ENCODE peak calls at places on chromosomes 1 and 21, in nine cellular contexts. L is fibroblast of lung; U is activated B cell treated with CpG ODN at 0.5 μM for 24 hours; I is tibial artery; J is CD8-positive, alpha-beta T cell; H is prostate gland; X is A549; M is cardiac fibroblast; N is colonic mucosa. W is an unnamed sample.
A peak's percentile ranks its signal among the peaks of the same experiment; 100 is the strongest.

GRCh38 chr1:219477861-219478260 is 135.0 kb downstream of the ZC3H11B start:
- DNase-seq in N (no peak), I (no peak), U (no peak), X (no peak), M (no peak), J (no peak), L (no peak), H (no peak), W (no peak)

GRCh38 chr21:36698160-36699025 is 522 bp upstream of the SIM2 start:
- DNase-seq in X (peak; percentile 42), N (no peak), H (no peak), J (no peak), U (no peak), I (no peak), M (no peak), L (no peak), W (no peak)

GRCh38 chr1:74423476-74423875 is 88.9 kb downstream of the LRRC53 start:
- DNase-seq in L (no peak), J (no peak), U (no peak), M (no peak), X (no peak), H (no peak), N (no peak), I (no peak), W (no peak)

GRCh38 chr1:3099861-3100260 is 30.9 kb downstream of the PRDM16 start:
- DNase-seq in N (no peak), M (no peak), H (no peak), X (no peak), L (no peak), U (no peak), I (no peak), J (no peak), W (no peak)

GRCh38 chr1:61049850-61050540 is 32.4 kb upstream of the NFIA start:
- DNase-seq in N (peak; percentile 98), L (peak; percentile 83), X (peak; percentile 80), J (peak; percentile 88), H (peak; percentile 95), U (peak; percentile 82), I (peak; percentile 98), M (peak; percentile 92), W (peak; percentile 36)

GRCh38 chr1:231278100-231278790 is 37.2 kb downstream of the GNPAT start:
- DNase-seq in X (no peak), N (no peak), H (peak; percentile 74), J (no peak), U (no peak), L (no peak), M (no peak), I (no peak), W (no peak)

GRCh38 chr21:31538821-31539220 is 120.7 kb upstream of the SOD1 start:
- DNase-seq in H (no peak), X (no peak), U (no peak), J (no peak), M (no peak), I (no peak), L (peak; percentile 16), N (no peak), W (no peak)

GRCh38 chr1:15702722-15703550 is 18.8 kb downstream of the PLEKHM2 start:
- DNase-seq in X (no peak), I (no peak), N (no peak), M (peak; percentile 43), U (no peak), J (no peak), H (no peak), L (no peak), W (no peak)

GRCh38 chr1:234681990-234682389 is 72.0 kb upstream of the IRF2BP2 start:
- DNase-seq in J (no peak), I (no peak), U (no peak), M (no peak), X (no peak), N (no peak), H (peak; percentile 1), L (no peak), W (no peak)

GRCh38 chr1:2543543-2544092 is 12.6 kb upstream of the TNFRSF14 start:
- DNase-seq in H (no peak), I (no peak), X (no peak), J (no peak), L (peak; percentile 37), M (no peak), N (no peak), U (no peak), W (no peak)

GRCh38 chr1:145837658-145838057 is 7.8 kb upstream of the NUDT17 start:
- DNase-seq in U (no peak), J (no peak), N (no peak), I (no peak), L (no peak), H (no peak), X (no peak), M (no peak), W (no peak)

GRCh38 chr1:158076461-158076860 is 83.0 kb downstream of the KIRREL1 start:
- DNase-seq in M (no peak), L (no peak), J (no peak), H (no peak), N (no peak), I (no peak), U (no peak), X (no peak), W (no peak)

GRCh38 chr1:23838401-23838866 is 13.2 kb upstream of the HMGCL start:
- DNase-seq in N (peak; percentile 81), J (peak; percentile 75), L (peak; percentile 21), M (peak; percentile 41), I (peak; percentile 73), U (peak; percentile 70), X (peak; percentile 52), H (peak; percentile 63), W (peak; percentile 5)

DNA sequence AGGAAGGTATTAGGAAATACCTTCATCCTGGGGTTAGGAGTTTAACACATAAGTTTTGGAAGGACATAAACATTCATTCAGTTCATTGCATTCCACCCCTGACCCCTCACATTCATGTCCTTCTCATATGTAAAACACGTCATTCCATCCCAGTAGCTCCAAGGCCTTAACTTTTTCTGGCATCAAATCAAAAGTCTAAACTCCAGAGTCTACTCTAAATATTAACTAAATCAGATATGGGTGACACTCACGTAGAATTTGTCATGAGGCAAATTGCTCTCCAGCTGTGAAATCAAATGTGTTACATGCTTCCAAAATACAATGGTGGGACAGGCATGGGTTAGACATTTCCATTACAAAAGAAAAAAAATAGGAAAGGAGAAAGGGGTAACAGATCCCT is 298.2 kb upstream of the LRRC7 start:
- DNase-seq in L (no peak), U (no peak), I (no peak), M (no peak), N (no peak), H (no peak), J (no peak), X (no peak), W (no peak)
- TF ChIP-seq CTCF in L (no peak), U (no peak), I (no peak), M (no peak), N (no peak), H (no peak), J (no peak), X (no peak), W (no peak)

GRCh38 chr1:62595647-62596046 is 1.7 kb upstream of the ANGPTL3 start:
- DNase-seq in X (no peak), U (no peak), H (no peak), I (no peak), N (no peak), L (no peak), M (no peak), J (no peak), W (no peak)
- TF ChIP-seq CTCF in X (no peak), U (no peak), H (no peak), I (no peak), N (no peak), L (no peak), M (no peak), J (no peak), W (no peak)

DNA sequence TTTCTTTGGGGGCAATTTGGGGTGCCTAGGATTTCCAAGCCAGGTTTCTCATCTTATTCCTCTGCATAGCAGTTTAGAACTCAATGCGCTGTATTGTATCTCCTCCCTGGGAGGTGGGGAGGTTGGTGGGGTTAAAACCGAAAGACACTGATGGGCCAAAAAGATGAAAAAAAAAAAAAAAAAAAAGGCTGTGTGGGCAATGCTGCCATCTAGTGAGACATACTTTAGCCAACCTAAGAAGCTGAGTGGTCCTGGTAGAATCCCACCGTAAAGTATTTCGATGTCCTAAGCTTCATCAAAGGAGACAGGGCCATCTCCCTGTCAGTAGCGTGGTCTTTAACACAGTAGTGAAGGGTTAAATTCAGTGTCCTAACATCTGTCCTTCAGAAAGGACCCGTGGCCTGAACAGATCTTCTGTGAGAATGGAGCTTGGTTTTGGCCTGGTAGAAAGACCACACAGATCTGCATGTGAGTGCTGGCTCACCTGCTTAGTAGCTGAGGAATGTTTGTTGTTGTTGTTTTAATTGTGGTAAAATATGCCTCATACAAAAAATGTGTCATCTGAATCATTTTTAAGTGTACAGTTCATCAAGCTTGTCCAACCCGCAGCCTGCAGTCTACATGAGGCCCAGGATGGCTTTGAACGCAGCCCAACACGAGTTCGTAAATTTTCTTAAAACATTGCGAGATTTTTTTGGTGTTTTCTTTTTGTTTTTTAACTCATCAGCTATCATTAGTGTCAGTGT is 226.2 kb downstream of the KIF26B start:
- DNase-seq in I (no peak), M (no peak), U (no peak), L (no peak), N (no peak), J (no peak), X (peak; percentile 10), H (no peak), W (no peak)
- TF ChIP-seq CTCF in I (no peak), M (no peak), U (no peak), L (peak; percentile 38), N (no peak), J (no peak), X (peak; percentile 31), H (no peak), W (peak; percentile 29)

GRCh38 chr1:81111818-81112217 is 688.9 kb upstream of the ADGRL2 start:
- DNase-seq in N (no peak), L (peak; percentile 68), M (peak; percentile 77), I (no peak), H (no peak), X (no peak), U (no peak), J (no peak), W (no peak)

GRCh38 chr1:81115422-81115821 is 685.3 kb upstream of the ADGRL2 start:
- DNase-seq in M (no peak), U (no peak), H (no peak), X (no peak), N (no peak), L (no peak), I (no peak), J (no peak), W (no peak)

GRCh38 chr1:81113688-81114087 is 687.0 kb upstream of the ADGRL2 start:
- DNase-seq in M (peak; percentile 24), X (no peak), U (no peak), J (no peak), L (peak; percentile 43), H (no peak), N (no peak), I (no peak), W (no peak)

GRCh38 chr1:81118550-81118949 is 682.2 kb upstream of the ADGRL2 start:
- DNase-seq in L (peak; percentile 28), H (no peak), N (no peak), U (no peak), J (no peak), X (no peak), I (no peak), M (peak; percentile 22), W (no peak)

DNA sequence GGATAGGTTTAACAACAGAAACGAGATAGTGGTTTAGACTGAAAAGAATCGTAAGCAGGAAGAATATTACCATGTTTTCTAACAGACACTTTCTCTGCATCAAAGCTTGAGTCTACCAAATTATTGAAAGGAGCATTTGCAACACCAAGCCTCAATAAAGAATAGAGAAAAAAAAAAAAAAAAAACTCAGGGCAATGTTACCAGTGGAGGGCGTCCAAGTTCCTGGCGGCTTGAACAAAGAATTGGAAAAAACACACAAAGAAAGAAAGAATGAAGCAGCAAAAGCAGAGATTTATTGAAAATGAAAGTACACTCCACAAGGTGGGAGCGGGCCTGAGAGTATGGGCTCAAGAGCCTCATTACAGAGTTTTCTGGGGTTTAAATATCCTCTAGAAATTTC is 686.5 kb upstream of the ADGRL2 start:
- DNase-seq in M (no peak), X (no peak), L (no peak), U (no peak), I (no peak), J (no peak), H (no peak), N (no peak), W (no peak)
- TF ChIP-seq CTCF in M (no peak), X (no peak), L (no peak), U (no peak), I (no peak), J (no peak), H (no peak), N (no peak), W (no peak)

W was measured in AG09319.